ENCODE peak calls at places on chromosomes 4 and X, in four cellular contexts. One of them, this sample, is unnamed.

GRCh38 chrX:149527705-149528104 is 13.1 kb upstream of the EOLA1 start:
- DNase-seq in HL-60: peak
- DNase-seq in GM12878: no peak
- DNase-seq in K562: peak
- DNase-seq in this sample: no peak

GRCh38 chrX:119228506-119229290 is 7.4 kb upstream of the PGRMC1 start:
- DNase-seq in GM12878: no peak
- DNase-seq in K562: no peak
- DNase-seq in HL-60: no peak
- DNase-seq in this sample: no peak

GRCh38 chrX:69034451-69034850 is 130.8 kb downstream of the PJA1 start:
- DNase-seq in K562: no peak
- DNase-seq in GM12878: no peak
- DNase-seq in HL-60: no peak
- DNase-seq in this sample: no peak

GRCh38 chr4:71445819-71446218 is 107.0 kb downstream of the SLC4A4 start:
- DNase-seq in K562: no peak
- DNase-seq in GM12878: no peak
- DNase-seq in HL-60: no peak
- DNase-seq in this sample: no peak

GRCh38 chrX:9614016-9614415 is 149.2 kb downstream of the TBL1X start:
- DNase-seq in HL-60: no peak
- DNase-seq in GM12878: no peak
- DNase-seq in K562: no peak
- DNase-seq in this sample: no peak

GRCh38 chr4:86706923-86707597 is 112.9 kb downstream of the PTPN13 start:
- DNase-seq in K562: no peak
- DNase-seq in HL-60: no peak
- DNase-seq in GM12878: no peak
- DNase-seq in this sample: no peak

GRCh38 chr4:150033937-150034336 is 44.3 kb upstream of the DCLK2 start:
- DNase-seq in HL-60: no peak
- DNase-seq in GM12878: no peak
- DNase-seq in K562: no peak
- DNase-seq in this sample: no peak

GRCh38 chrX:39813631-39814246 is 284.0 kb downstream of the BCOR start:
- DNase-seq in K562: no peak
- DNase-seq in GM12878: no peak
- DNase-seq in HL-60: no peak
- DNase-seq in this sample: no peak

GRCh38 chr4:150136481-150136880 is 58.2 kb downstream of the DCLK2 start:
- DNase-seq in HL-60: no peak
- DNase-seq in K562: no peak
- DNase-seq in GM12878: no peak
- DNase-seq in this sample: no peak

GRCh38 chr4:119136541-119136940 is 909 bp downstream of the MYOZ2 start:
- DNase-seq in K562: no peak
- DNase-seq in GM12878: no peak
- DNase-seq in HL-60: no peak
- DNase-seq in this sample: no peak

GRCh38 chr4:77930876-77931275 is 68.2 kb downstream of the MRPL1 start:
- DNase-seq in HL-60: no peak
- DNase-seq in GM12878: no peak
- DNase-seq in K562: no peak
- DNase-seq in this sample: no peak

GRCh38 chr4:6415306-6415705 is 57.1 kb downstream of the PPP2R2C start:
- DNase-seq in HL-60: no peak
- DNase-seq in GM12878: no peak
- DNase-seq in K562: no peak
- DNase-seq in this sample: no peak

GRCh38 chr4:244471-244870 is 60.8 kb downstream of the ZNF732 start:
- DNase-seq in GM12878: peak
- DNase-seq in HL-60: peak
- DNase-seq in K562: peak
- DNase-seq in this sample: no peak

GRCh38 chrX:20378291-20378920 is 111.7 kb upstream of the RPS6KA3 start:
- DNase-seq in K562: no peak
- DNase-seq in GM12878: peak
- DNase-seq in HL-60: no peak
- DNase-seq in this sample: no peak

GRCh38 chr4:14742054-14742453 is 260.2 kb upstream of the CPEB2 start:
- DNase-seq in HL-60: no peak
- DNase-seq in K562: no peak
- DNase-seq in GM12878: no peak
- DNase-seq in this sample: no peak

GRCh38 chr4:120749445-120750151 is 172.9 kb downstream of the PRDM5 start:
- DNase-seq in K562: no peak
- DNase-seq in GM12878: peak
- DNase-seq in HL-60: no peak
- DNase-seq in this sample: no peak

GRCh38 chr4:92012899-92013867 is 290.6 kb upstream of the GRID2 start:
- DNase-seq in K562: no peak
- DNase-seq in GM12878: no peak
- DNase-seq in HL-60: no peak
- DNase-seq in this sample: no peak

GRCh38 chr4:1813231-1813630 is 20.1 kb downstream of the FGFR3 start:
- DNase-seq in K562: no peak
- DNase-seq in HL-60: no peak
- DNase-seq in GM12878: no peak
- DNase-seq in this sample: no peak

GRCh38 chrX:29913647-29914046 is 301.7 kb upstream of the MAGEB2 start:
- DNase-seq in K562: no peak
- DNase-seq in GM12878: no peak
- DNase-seq in HL-60: no peak
- DNase-seq in this sample: no peak

GRCh38 chr4:161160718-161161117 is 1003.1 kb downstream of the FSTL5 start:
- DNase-seq in HL-60: no peak
- DNase-seq in K562: no peak
- DNase-seq in GM12878: no peak
- DNase-seq in this sample: no peak

GRCh38 chr4:38747629-38748028 is 35.2 kb downstream of the TLR10 start:
- DNase-seq in GM12878: no peak
- DNase-seq in HL-60: no peak
- DNase-seq in K562: no peak
- DNase-seq in this sample: no peak

GRCh38 chr4:2434420-2434819 is 15.7 kb downstream of the CFAP99 start:
- DNase-seq in K562: no peak
- DNase-seq in GM12878: no peak
- DNase-seq in HL-60: no peak
- DNase-seq in this sample: no peak

GRCh38 chrX:131288738-131289511 is at the start of gene IGSF1:
- DNase-seq in GM12878: no peak
- DNase-seq in HL-60: no peak
- DNase-seq in K562: peak
- DNase-seq in this sample: no peak

GRCh38 chr4:54433686-54434085 is 204.6 kb downstream of the PDGFRA start:
- DNase-seq in GM12878: no peak
- DNase-seq in HL-60: no peak
- DNase-seq in K562: no peak
- DNase-seq in this sample: no peak

GRCh38 chr4:138003248-138003647 is 238.9 kb downstream of the SLC7A11 start:
- DNase-seq in K562: no peak
- DNase-seq in GM12878: no peak
- DNase-seq in HL-60: no peak
- DNase-seq in this sample: no peak

GRCh38 chr4:154744341-154744948 is 645 bp downstream of the LRAT start:
- DNase-seq in GM12878: no peak
- DNase-seq in K562: no peak
- DNase-seq in HL-60: no peak
- DNase-seq in this sample: no peak
- TF ChIP-seq SPI1 in GM12878: no peak
- TF ChIP-seq SPI1 in K562: no peak
- TF ChIP-seq SPI1 in HL-60: no peak
- TF ChIP-seq SPI1 in this sample: no peak

GRCh38 chr4:101421393-101421792 is 74.1 kb upstream of the PPP3CA start:
- DNase-seq in GM12878: no peak
- DNase-seq in HL-60: no peak
- DNase-seq in K562: no peak
- DNase-seq in this sample: no peak

GRCh38 chr4:101418466-101418865 is 71.1 kb upstream of the PPP3CA start:
- DNase-seq in HL-60: no peak
- DNase-seq in GM12878: no peak
- DNase-seq in K562: no peak
- DNase-seq in this sample: no peak

GRCh38 chr4:101418055-101418454 is 70.7 kb upstream of the PPP3CA start:
- DNase-seq in HL-60: no peak
- DNase-seq in K562: no peak
- DNase-seq in GM12878: peak
- DNase-seq in this sample: peak

GRCh38 chr4:101420661-101421060 is 73.3 kb upstream of the PPP3CA start:
- DNase-seq in HL-60: no peak
- DNase-seq in K562: no peak
- DNase-seq in GM12878: no peak
- DNase-seq in this sample: no peak

GRCh38 chr4:101419324-101420135 is 72.2 kb upstream of the PPP3CA start:
- DNase-seq in K562: no peak
- DNase-seq in HL-60: peak
- DNase-seq in GM12878: peak
- DNase-seq in this sample: no peak
- TF ChIP-seq SPI1 in K562: no peak
- TF ChIP-seq SPI1 in HL-60: peak
- TF ChIP-seq SPI1 in GM12878: no peak
- TF ChIP-seq SPI1 in this sample: peak

DNA sequence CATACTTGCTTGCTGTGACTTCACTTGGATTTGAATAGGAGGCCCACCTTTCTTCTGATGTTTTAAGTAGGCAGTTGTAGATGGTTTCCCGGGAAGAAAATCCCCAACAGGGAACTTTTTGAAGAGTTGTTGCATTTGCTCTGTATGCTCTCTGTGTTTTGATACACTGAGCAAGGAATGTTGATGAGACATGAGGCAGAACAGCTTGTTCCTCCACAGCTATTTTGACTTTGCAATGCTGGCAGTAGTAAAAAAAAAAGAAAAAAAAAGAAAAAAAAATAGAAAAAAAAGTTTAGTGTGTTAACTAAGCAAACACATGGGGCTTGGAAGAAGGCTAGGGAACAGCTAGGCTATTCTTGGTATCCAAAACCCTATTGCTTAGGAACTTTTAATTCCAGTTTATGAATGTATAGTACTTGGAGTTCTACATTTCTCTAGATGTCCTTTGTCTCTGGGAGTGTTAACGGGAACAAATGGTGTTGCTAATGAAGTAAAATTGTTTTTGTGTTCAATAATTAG is 23.4 kb upstream of the PAQR3 start:
- DNase-seq in K562: no peak
- DNase-seq in HL-60: no peak
- DNase-seq in GM12878: no peak
- DNase-seq in this sample: no peak
- TF ChIP-seq SPI1 in K562: no peak
- TF ChIP-seq SPI1 in HL-60: no peak
- TF ChIP-seq SPI1 in GM12878: no peak
- TF ChIP-seq SPI1 in this sample: no peak

DNA sequence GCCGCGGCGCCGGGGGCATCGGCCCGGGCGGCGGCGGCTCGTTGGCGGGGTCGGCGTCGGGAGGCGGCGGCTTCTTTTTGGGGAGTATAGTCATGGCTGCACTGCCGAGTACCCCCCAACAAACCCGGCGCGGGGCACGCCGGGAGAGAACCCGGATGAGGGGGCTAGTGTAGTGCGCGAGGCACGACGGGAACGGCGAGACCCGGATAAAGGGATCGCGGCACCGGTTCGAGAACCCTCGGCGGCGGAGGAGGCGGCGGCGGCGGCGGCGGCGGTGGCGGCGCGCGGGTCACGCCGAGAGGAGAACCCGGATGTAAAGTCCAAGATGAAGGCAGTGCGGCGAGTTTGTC is at the start of gene OTUD5:
- DNase-seq in HL-60: no peak
- DNase-seq in K562: no peak
- DNase-seq in GM12878: no peak
- DNase-seq in this sample: peak
- TF ChIP-seq SPI1 in HL-60: no peak
- TF ChIP-seq SPI1 in K562: no peak
- TF ChIP-seq SPI1 in GM12878: no peak
- TF ChIP-seq SPI1 in this sample: no peak

GRCh38 chr4:135243960-135244561 is 1042.5 kb upstream of the PABPC4L start:
- DNase-seq in GM12878: no peak
- DNase-seq in HL-60: no peak
- DNase-seq in K562: no peak
- DNase-seq in this sample: no peak

GRCh38 chr4:135250040-135250439 is 1048.5 kb upstream of the PABPC4L start:
- DNase-seq in GM12878: no peak
- DNase-seq in HL-60: no peak
- DNase-seq in K562: no peak
- DNase-seq in this sample: no peak

GRCh38 chr4:135244605-135245146 is 1043.1 kb upstream of the PABPC4L start:
- DNase-seq in HL-60: no peak
- DNase-seq in K562: no peak
- DNase-seq in GM12878: no peak
- DNase-seq in this sample: no peak

GRCh38 chr4:135249006-135249405 is 1047.4 kb upstream of the PABPC4L start:
- DNase-seq in GM12878: no peak
- DNase-seq in HL-60: no peak
- DNase-seq in K562: no peak
- DNase-seq in this sample: no peak
- TF ChIP-seq SPI1 in GM12878: no peak
- TF ChIP-seq SPI1 in HL-60: no peak
- TF ChIP-seq SPI1 in K562: no peak
- TF ChIP-seq SPI1 in this sample: no peak

DNA sequence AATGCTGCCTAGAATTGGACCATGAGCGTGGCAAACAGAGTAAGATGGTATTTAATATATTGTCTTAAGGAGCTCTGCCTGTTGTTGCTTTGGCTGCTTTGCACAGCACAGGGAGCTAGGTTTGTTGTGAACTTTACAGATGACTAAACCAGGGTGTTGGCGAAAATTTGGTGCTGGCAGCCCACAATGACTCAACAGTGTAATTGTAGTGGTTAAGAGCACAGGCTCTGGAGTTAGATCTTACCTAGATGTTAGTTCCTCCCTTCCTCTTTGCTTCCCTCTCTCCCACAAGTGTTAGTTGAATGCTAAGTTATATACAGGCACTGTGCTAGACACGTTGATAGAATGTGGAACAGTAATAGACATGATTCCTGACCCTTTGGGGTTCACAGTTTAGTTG is 128.9 kb upstream of the TRPC5 start:
- DNase-seq in HL-60: no peak
- DNase-seq in K562: no peak
- DNase-seq in GM12878: peak
- DNase-seq in this sample: no peak
- TF ChIP-seq SPI1 in HL-60: no peak
- TF ChIP-seq SPI1 in K562: no peak
- TF ChIP-seq SPI1 in GM12878: no peak
- TF ChIP-seq SPI1 in this sample: no peak